ENCODE peak calls at places on chromosomes 5 and 9, in nine cellular contexts. One of them, this sample, is unnamed.
A peak's percentile ranks its signal among the peaks of the same experiment; 100 is the strongest.

GRCh38 chr5:141867139-141867538 is 11.1 kb downstream of the PCDH1 start:
- DNase-seq in GM12892: no peak
- DNase-seq in activated T-cell treated with anti-CD3 and anti-CD28 coated beads, Interleukin-2, amount 50 U/mL, for 72 hours: no peak
- DNase-seq in lung: no peak
- DNase-seq in stimulated activated naive CD4-positive, alpha-beta T cell: no peak
- DNase-seq in LoVo: peak; percentile 58
- DNase-seq in effector memory CD8-positive, alpha-beta T cell: no peak
- DNase-seq in mammary epithelial cell: no peak
- DNase-seq in activated naive CD4-positive, alpha-beta T cell treated with anti-CD3 and anti-CD28 coated beads, Interleukin-2, amount 50 U/mL, for 16 hours: no peak
- DNase-seq in this sample: no peak

GRCh38 chr5:123476696-123477095 is 35.3 kb upstream of the CSNK1G3 start:
- DNase-seq in GM12892: no peak
- DNase-seq in activated T-cell treated with anti-CD3 and anti-CD28 coated beads, Interleukin-2, amount 50 U/mL, for 72 hours: no peak
- DNase-seq in lung: no peak
- DNase-seq in stimulated activated naive CD4-positive, alpha-beta T cell: no peak
- DNase-seq in LoVo: no peak
- DNase-seq in effector memory CD8-positive, alpha-beta T cell: no peak
- DNase-seq in mammary epithelial cell: no peak
- DNase-seq in activated naive CD4-positive, alpha-beta T cell treated with anti-CD3 and anti-CD28 coated beads, Interleukin-2, amount 50 U/mL, for 16 hours: no peak
- DNase-seq in this sample: no peak

GRCh38 chr5:207599-207998 is 10.4 kb downstream of the CCDC127 start:
- DNase-seq in GM12892: no peak
- DNase-seq in activated T-cell treated with anti-CD3 and anti-CD28 coated beads, Interleukin-2, amount 50 U/mL, for 72 hours: no peak
- DNase-seq in lung: no peak
- DNase-seq in stimulated activated naive CD4-positive, alpha-beta T cell: no peak
- DNase-seq in LoVo: no peak
- DNase-seq in effector memory CD8-positive, alpha-beta T cell: no peak
- DNase-seq in mammary epithelial cell: no peak
- DNase-seq in activated naive CD4-positive, alpha-beta T cell treated with anti-CD3 and anti-CD28 coated beads, Interleukin-2, amount 50 U/mL, for 16 hours: no peak
- DNase-seq in this sample: no peak

GRCh38 chr9:122986010-122986409 is 45.2 kb downstream of the RABGAP1 start:
- DNase-seq in GM12892: no peak
- DNase-seq in activated T-cell treated with anti-CD3 and anti-CD28 coated beads, Interleukin-2, amount 50 U/mL, for 72 hours: no peak
- DNase-seq in lung: no peak
- DNase-seq in stimulated activated naive CD4-positive, alpha-beta T cell: no peak
- DNase-seq in LoVo: no peak
- DNase-seq in effector memory CD8-positive, alpha-beta T cell: no peak
- DNase-seq in mammary epithelial cell: no peak
- DNase-seq in activated naive CD4-positive, alpha-beta T cell treated with anti-CD3 and anti-CD28 coated beads, Interleukin-2, amount 50 U/mL, for 16 hours: no peak
- DNase-seq in this sample: no peak

GRCh38 chr9:92954078-92954861 is 6.9 kb downstream of the FGD3 start:
- DNase-seq in GM12892: no peak
- DNase-seq in activated T-cell treated with anti-CD3 and anti-CD28 coated beads, Interleukin-2, amount 50 U/mL, for 72 hours: peak; percentile 89
- DNase-seq in lung: peak; percentile 65
- DNase-seq in stimulated activated naive CD4-positive, alpha-beta T cell: peak; percentile 87
- DNase-seq in LoVo: peak; percentile 95
- DNase-seq in effector memory CD8-positive, alpha-beta T cell: peak; percentile 77
- DNase-seq in mammary epithelial cell: peak; percentile 89
- DNase-seq in activated naive CD4-positive, alpha-beta T cell treated with anti-CD3 and anti-CD28 coated beads, Interleukin-2, amount 50 U/mL, for 16 hours: peak; percentile 69
- DNase-seq in this sample: peak; percentile 10

GRCh38 chr9:91354846-91355245 is 6.9 kb downstream of the AUH start:
- DNase-seq in GM12892: no peak
- DNase-seq in activated T-cell treated with anti-CD3 and anti-CD28 coated beads, Interleukin-2, amount 50 U/mL, for 72 hours: no peak
- DNase-seq in lung: no peak
- DNase-seq in stimulated activated naive CD4-positive, alpha-beta T cell: no peak
- DNase-seq in LoVo: no peak
- DNase-seq in effector memory CD8-positive, alpha-beta T cell: no peak
- DNase-seq in mammary epithelial cell: no peak
- DNase-seq in activated naive CD4-positive, alpha-beta T cell treated with anti-CD3 and anti-CD28 coated beads, Interleukin-2, amount 50 U/mL, for 16 hours: no peak
- DNase-seq in this sample: no peak

GRCh38 chr5:14447958-14448881 is 133.4 kb upstream of the OTULINL start:
- DNase-seq in GM12892: no peak
- DNase-seq in activated T-cell treated with anti-CD3 and anti-CD28 coated beads, Interleukin-2, amount 50 U/mL, for 72 hours: no peak
- DNase-seq in lung: no peak
- DNase-seq in stimulated activated naive CD4-positive, alpha-beta T cell: no peak
- DNase-seq in LoVo: no peak
- DNase-seq in effector memory CD8-positive, alpha-beta T cell: no peak
- DNase-seq in mammary epithelial cell: no peak
- DNase-seq in activated naive CD4-positive, alpha-beta T cell treated with anti-CD3 and anti-CD28 coated beads, Interleukin-2, amount 50 U/mL, for 16 hours: no peak
- DNase-seq in this sample: peak; percentile 53

GRCh38 chr9:91415290-91415689 is 8.3 kb downstream of the NFIL3 start:
- DNase-seq in GM12892: no peak
- DNase-seq in activated T-cell treated with anti-CD3 and anti-CD28 coated beads, Interleukin-2, amount 50 U/mL, for 72 hours: no peak
- DNase-seq in lung: no peak
- DNase-seq in stimulated activated naive CD4-positive, alpha-beta T cell: no peak
- DNase-seq in LoVo: no peak
- DNase-seq in effector memory CD8-positive, alpha-beta T cell: no peak
- DNase-seq in mammary epithelial cell: no peak
- DNase-seq in activated naive CD4-positive, alpha-beta T cell treated with anti-CD3 and anti-CD28 coated beads, Interleukin-2, amount 50 U/mL, for 16 hours: no peak
- DNase-seq in this sample: no peak

GRCh38 chr9:120932086-120932818 is 5.7 kb upstream of the TRAF1 start:
- DNase-seq in GM12892: no peak
- DNase-seq in activated T-cell treated with anti-CD3 and anti-CD28 coated beads, Interleukin-2, amount 50 U/mL, for 72 hours: no peak
- DNase-seq in lung: no peak
- DNase-seq in stimulated activated naive CD4-positive, alpha-beta T cell: no peak
- DNase-seq in LoVo: no peak
- DNase-seq in effector memory CD8-positive, alpha-beta T cell: no peak
- DNase-seq in mammary epithelial cell: no peak
- DNase-seq in activated naive CD4-positive, alpha-beta T cell treated with anti-CD3 and anti-CD28 coated beads, Interleukin-2, amount 50 U/mL, for 16 hours: no peak
- DNase-seq in this sample: no peak

GRCh38 chr9:104091028-104091590 is 3.0 kb upstream of the SMC2 start:
- DNase-seq in GM12892: no peak
- DNase-seq in activated T-cell treated with anti-CD3 and anti-CD28 coated beads, Interleukin-2, amount 50 U/mL, for 72 hours: no peak
- DNase-seq in lung: no peak
- DNase-seq in stimulated activated naive CD4-positive, alpha-beta T cell: no peak
- DNase-seq in LoVo: peak; percentile 23
- DNase-seq in effector memory CD8-positive, alpha-beta T cell: no peak
- DNase-seq in mammary epithelial cell: no peak
- DNase-seq in activated naive CD4-positive, alpha-beta T cell treated with anti-CD3 and anti-CD28 coated beads, Interleukin-2, amount 50 U/mL, for 16 hours: no peak
- DNase-seq in this sample: no peak

GRCh38 chr9:123536455-123536868 is 180.5 kb downstream of the CRB2 start:
- DNase-seq in GM12892: no peak
- DNase-seq in activated T-cell treated with anti-CD3 and anti-CD28 coated beads, Interleukin-2, amount 50 U/mL, for 72 hours: no peak
- DNase-seq in lung: no peak
- DNase-seq in stimulated activated naive CD4-positive, alpha-beta T cell: no peak
- DNase-seq in LoVo: no peak
- DNase-seq in effector memory CD8-positive, alpha-beta T cell: no peak
- DNase-seq in mammary epithelial cell: no peak
- DNase-seq in activated naive CD4-positive, alpha-beta T cell treated with anti-CD3 and anti-CD28 coated beads, Interleukin-2, amount 50 U/mL, for 16 hours: no peak
- DNase-seq in this sample: no peak

GRCh38 chr5:159732220-159732619 is 184.1 kb upstream of the ADRA1B start:
- DNase-seq in GM12892: no peak
- DNase-seq in activated T-cell treated with anti-CD3 and anti-CD28 coated beads, Interleukin-2, amount 50 U/mL, for 72 hours: no peak
- DNase-seq in lung: no peak
- DNase-seq in stimulated activated naive CD4-positive, alpha-beta T cell: no peak
- DNase-seq in LoVo: no peak
- DNase-seq in effector memory CD8-positive, alpha-beta T cell: no peak
- DNase-seq in mammary epithelial cell: no peak
- DNase-seq in activated naive CD4-positive, alpha-beta T cell treated with anti-CD3 and anti-CD28 coated beads, Interleukin-2, amount 50 U/mL, for 16 hours: no peak
- DNase-seq in this sample: no peak

GRCh38 chr9:16960084-16960483 is 89.6 kb upstream of the BNC2 start:
- DNase-seq in GM12892: no peak
- DNase-seq in activated T-cell treated with anti-CD3 and anti-CD28 coated beads, Interleukin-2, amount 50 U/mL, for 72 hours: no peak
- DNase-seq in lung: no peak
- DNase-seq in stimulated activated naive CD4-positive, alpha-beta T cell: no peak
- DNase-seq in LoVo: no peak
- DNase-seq in effector memory CD8-positive, alpha-beta T cell: no peak
- DNase-seq in mammary epithelial cell: peak; percentile 29
- DNase-seq in activated naive CD4-positive, alpha-beta T cell treated with anti-CD3 and anti-CD28 coated beads, Interleukin-2, amount 50 U/mL, for 16 hours: no peak
- DNase-seq in this sample: no peak

GRCh38 chr5:169801324-169801777 is 164.3 kb downstream of the DOCK2 start:
- DNase-seq in GM12892: no peak
- DNase-seq in activated T-cell treated with anti-CD3 and anti-CD28 coated beads, Interleukin-2, amount 50 U/mL, for 72 hours: peak; percentile 10
- DNase-seq in lung: no peak
- DNase-seq in stimulated activated naive CD4-positive, alpha-beta T cell: no peak
- DNase-seq in LoVo: no peak
- DNase-seq in effector memory CD8-positive, alpha-beta T cell: no peak
- DNase-seq in mammary epithelial cell: peak; percentile 40
- DNase-seq in activated naive CD4-positive, alpha-beta T cell treated with anti-CD3 and anti-CD28 coated beads, Interleukin-2, amount 50 U/mL, for 16 hours: no peak
- DNase-seq in this sample: no peak

GRCh38 chr5:115842089-115842881 is 550 bp downstream of the AP3S1 start:
- DNase-seq in GM12892: peak; percentile 31
- DNase-seq in activated T-cell treated with anti-CD3 and anti-CD28 coated beads, Interleukin-2, amount 50 U/mL, for 72 hours: no peak
- DNase-seq in lung: no peak
- DNase-seq in stimulated activated naive CD4-positive, alpha-beta T cell: peak; percentile 34
- DNase-seq in LoVo: peak; percentile 80
- DNase-seq in effector memory CD8-positive, alpha-beta T cell: no peak
- DNase-seq in mammary epithelial cell: peak; percentile 35
- DNase-seq in activated naive CD4-positive, alpha-beta T cell treated with anti-CD3 and anti-CD28 coated beads, Interleukin-2, amount 50 U/mL, for 16 hours: peak; percentile 23
- DNase-seq in this sample: peak; percentile 78

GRCh38 chr5:139140631-139141071 is 57.5 kb downstream of the SIL1 start:
- DNase-seq in GM12892: no peak
- DNase-seq in activated T-cell treated with anti-CD3 and anti-CD28 coated beads, Interleukin-2, amount 50 U/mL, for 72 hours: no peak
- DNase-seq in lung: no peak
- DNase-seq in stimulated activated naive CD4-positive, alpha-beta T cell: no peak
- DNase-seq in LoVo: no peak
- DNase-seq in effector memory CD8-positive, alpha-beta T cell: no peak
- DNase-seq in mammary epithelial cell: no peak
- DNase-seq in activated naive CD4-positive, alpha-beta T cell treated with anti-CD3 and anti-CD28 coated beads, Interleukin-2, amount 50 U/mL, for 16 hours: no peak
- DNase-seq in this sample: no peak

This sample was measured in dermis blood vessel endothelial cell.